ENCODE peak calls at places on chromosomes 11 and 22, in five cellular contexts. R is IMR-90, Q is glutamatergic neuron, V is A172, B is nephron progenitor cell. O is an unnamed sample.

GRCh38 chr22:17264321-17265052 is 45.3 kb upstream of the ADA2 start:
- DNase-seq in R (peak; percentile 30), Q (peak; percentile 74), V (no peak), B (peak; percentile 65), O (no peak)

GRCh38 chr11:72223615-72224586 is 666 bp upstream of the INPPL1 start:
- DNase-seq in R (peak; percentile 56), Q (peak; percentile 66), V (peak; percentile 25), B (peak; percentile 79), O (peak; percentile 61)

GRCh38 chr11:91406009-91406408 is 818.6 kb upstream of the FAT3 start:
- DNase-seq in R (no peak), Q (no peak), V (no peak), B (no peak), O (no peak)

GRCh38 chr11:130037058-130037457 is 32.6 kb upstream of the APLP2 start:
- DNase-seq in R (peak; percentile 69), Q (no peak), V (peak; percentile 65), B (no peak), O (no peak)

GRCh38 chr11:88414385-88414861 is 76.9 kb upstream of the CTSC start:
- DNase-seq in R (peak; percentile 68), Q (no peak), V (peak; percentile 6), B (no peak), O (no peak)

GRCh38 chr22:50486561-50487289 is at the start of gene MIOX:
- DNase-seq in R (no peak), Q (peak; percentile 24), V (peak; percentile 37), B (no peak), O (no peak)

GRCh38 chr11:113293936-113294335 is 20.4 kb upstream of the TTC12 start:
- DNase-seq in R (no peak), Q (no peak), V (no peak), B (no peak), O (no peak)

GRCh38 chr11:116176484-116177005 is 596.2 kb downstream of the BUD13 start:
- DNase-seq in R (no peak), Q (no peak), V (no peak), B (no peak), O (no peak)

GRCh38 chr11:131077340-131077739 is 161.1 kb upstream of the SNX19 start:
- DNase-seq in R (peak; percentile 59), Q (no peak), V (no peak), B (no peak), O (no peak)

GRCh38 chr11:124669193-124669592 is 4.3 kb downstream of the SIAE start:
- DNase-seq in R (peak; percentile 54), Q (peak; percentile 22), V (peak; percentile 23), B (peak; percentile 46), O (no peak)

GRCh38 chr22:29145321-29146072 is 60.2 kb upstream of the EMID1 start:
- DNase-seq in R (no peak), Q (no peak), V (no peak), B (no peak), O (no peak)

GRCh38 chr11:10902756-10903155 is 44.9 kb upstream of the ZBED5 start:
- DNase-seq in R (no peak), Q (no peak), V (no peak), B (no peak), O (no peak)

GRCh38 chr22:46052331-46052771 is 75.4 kb upstream of the WNT7B start:
- DNase-seq in R (no peak), Q (no peak), V (no peak), B (no peak), O (no peak)

GRCh38 chr22:30212996-30213441 is 33.5 kb downstream of the LIF start:
- DNase-seq in R (no peak), Q (no peak), V (no peak), B (no peak), O (no peak)

O was measured in right atrium auricular region.